ENCODE peak calls at places on chromosomes 11 and 22, in nine cellular contexts. One of them, this sample, is unnamed.

GRCh38 chr11:2862395-2862949 is 23.1 kb downstream of the CDKN1C start:
- DNase-seq in NCI-H146: peak
- DNase-seq in foreskin fibroblast: no peak
- DNase-seq in activated naive CD4-positive, alpha-beta T cell treated with anti-CD3 and anti-CD28 coated beads for 36 hours: no peak
- DNase-seq in osteoblast: no peak
- DNase-seq in GM23248: peak
- DNase-seq in ovary: no peak
- DNase-seq in AG09319: no peak
- DNase-seq in RPMI7951: no peak
- DNase-seq in this sample: no peak

GRCh38 chr11:111762981-111763643 is 3.1 kb downstream of the PPP2R1B start:
- DNase-seq in NCI-H146: no peak
- DNase-seq in foreskin fibroblast: no peak
- DNase-seq in activated naive CD4-positive, alpha-beta T cell treated with anti-CD3 and anti-CD28 coated beads for 36 hours: no peak
- DNase-seq in osteoblast: peak
- DNase-seq in GM23248: peak
- DNase-seq in ovary: no peak
- DNase-seq in AG09319: no peak
- DNase-seq in RPMI7951: peak
- DNase-seq in this sample: no peak

GRCh38 chr22:43514476-43515157 is 102.8 kb downstream of the MPPED1 start:
- DNase-seq in NCI-H146: no peak
- DNase-seq in foreskin fibroblast: no peak
- DNase-seq in activated naive CD4-positive, alpha-beta T cell treated with anti-CD3 and anti-CD28 coated beads for 36 hours: no peak
- DNase-seq in osteoblast: no peak
- DNase-seq in GM23248: no peak
- DNase-seq in ovary: no peak
- DNase-seq in AG09319: no peak
- DNase-seq in RPMI7951: no peak
- DNase-seq in this sample: no peak

GRCh38 chr11:92834296-92835020 is 135.0 kb upstream of the MTNR1B start:
- DNase-seq in NCI-H146: no peak
- DNase-seq in foreskin fibroblast: no peak
- DNase-seq in activated naive CD4-positive, alpha-beta T cell treated with anti-CD3 and anti-CD28 coated beads for 36 hours: no peak
- DNase-seq in osteoblast: no peak
- DNase-seq in GM23248: no peak
- DNase-seq in ovary: no peak
- DNase-seq in AG09319: no peak
- DNase-seq in RPMI7951: no peak
- DNase-seq in this sample: no peak

GRCh38 chr22:42169055-42169469 is 38.5 kb upstream of the CYP2D6 start:
- DNase-seq in NCI-H146: peak
- DNase-seq in foreskin fibroblast: no peak
- DNase-seq in activated naive CD4-positive, alpha-beta T cell treated with anti-CD3 and anti-CD28 coated beads for 36 hours: peak
- DNase-seq in osteoblast: peak
- DNase-seq in GM23248: peak
- DNase-seq in ovary: peak
- DNase-seq in AG09319: peak
- DNase-seq in RPMI7951: peak
- DNase-seq in this sample: peak

GRCh38 chr22:48258841-48259240 is 1496.4 kb downstream of the TBC1D22A start:
- DNase-seq in NCI-H146: no peak
- DNase-seq in foreskin fibroblast: no peak
- DNase-seq in activated naive CD4-positive, alpha-beta T cell treated with anti-CD3 and anti-CD28 coated beads for 36 hours: no peak
- DNase-seq in osteoblast: peak
- DNase-seq in GM23248: no peak
- DNase-seq in ovary: no peak
- DNase-seq in AG09319: no peak
- DNase-seq in RPMI7951: no peak
- DNase-seq in this sample: no peak

GRCh38 chr22:37177221-37177620 is 10.8 kb downstream of the C1QTNF6 start:
- DNase-seq in NCI-H146: no peak
- DNase-seq in foreskin fibroblast: no peak
- DNase-seq in activated naive CD4-positive, alpha-beta T cell treated with anti-CD3 and anti-CD28 coated beads for 36 hours: no peak
- DNase-seq in osteoblast: peak
- DNase-seq in GM23248: no peak
- DNase-seq in ovary: no peak
- DNase-seq in AG09319: no peak
- DNase-seq in RPMI7951: no peak
- DNase-seq in this sample: no peak

GRCh38 chr22:17772249-17772962 is 1.9 kb downstream of the BID start:
- DNase-seq in NCI-H146: no peak
- DNase-seq in foreskin fibroblast: peak
- DNase-seq in activated naive CD4-positive, alpha-beta T cell treated with anti-CD3 and anti-CD28 coated beads for 36 hours: no peak
- DNase-seq in osteoblast: peak
- DNase-seq in GM23248: peak
- DNase-seq in ovary: no peak
- DNase-seq in AG09319: no peak
- DNase-seq in RPMI7951: peak
- DNase-seq in this sample: no peak

GRCh38 chr22:38554281-38554680 is 15.7 kb downstream of the DMC1 start:
- DNase-seq in NCI-H146: no peak
- DNase-seq in foreskin fibroblast: peak
- DNase-seq in activated naive CD4-positive, alpha-beta T cell treated with anti-CD3 and anti-CD28 coated beads for 36 hours: no peak
- DNase-seq in osteoblast: peak
- DNase-seq in GM23248: peak
- DNase-seq in ovary: no peak
- DNase-seq in AG09319: peak
- DNase-seq in RPMI7951: peak
- DNase-seq in this sample: no peak

GRCh38 chr22:24106385-24107381 is 74.6 kb upstream of the SUSD2 start:
- DNase-seq in NCI-H146: no peak
- DNase-seq in foreskin fibroblast: no peak
- DNase-seq in activated naive CD4-positive, alpha-beta T cell treated with anti-CD3 and anti-CD28 coated beads for 36 hours: peak
- DNase-seq in osteoblast: no peak
- DNase-seq in GM23248: no peak
- DNase-seq in ovary: peak
- DNase-seq in AG09319: peak
- DNase-seq in RPMI7951: no peak
- DNase-seq in this sample: no peak

GRCh38 chr11:8100605-8101004 is 19.6 kb downstream of the TUB start:
- DNase-seq in NCI-H146: no peak
- DNase-seq in foreskin fibroblast: no peak
- DNase-seq in activated naive CD4-positive, alpha-beta T cell treated with anti-CD3 and anti-CD28 coated beads for 36 hours: no peak
- DNase-seq in osteoblast: no peak
- DNase-seq in GM23248: no peak
- DNase-seq in ovary: no peak
- DNase-seq in AG09319: no peak
- DNase-seq in RPMI7951: no peak
- DNase-seq in this sample: no peak

GRCh38 chr11:61273151-61274078 is 21.7 kb downstream of the VWCE start:
- DNase-seq in NCI-H146: no peak
- DNase-seq in foreskin fibroblast: no peak
- DNase-seq in activated naive CD4-positive, alpha-beta T cell treated with anti-CD3 and anti-CD28 coated beads for 36 hours: no peak
- DNase-seq in osteoblast: peak
- DNase-seq in GM23248: no peak
- DNase-seq in ovary: no peak
- DNase-seq in AG09319: no peak
- DNase-seq in RPMI7951: no peak
- DNase-seq in this sample: peak

GRCh38 chr11:125451400-125452124 is 44.5 kb downstream of the FEZ1 start:
- DNase-seq in NCI-H146: no peak
- DNase-seq in foreskin fibroblast: no peak
- DNase-seq in activated naive CD4-positive, alpha-beta T cell treated with anti-CD3 and anti-CD28 coated beads for 36 hours: peak
- DNase-seq in osteoblast: no peak
- DNase-seq in GM23248: peak
- DNase-seq in ovary: peak
- DNase-seq in AG09319: no peak
- DNase-seq in RPMI7951: peak
- DNase-seq in this sample: no peak

GRCh38 chr11:74672956-74673895 is 58.0 kb downstream of the CHRDL2 start:
- DNase-seq in NCI-H146: no peak
- DNase-seq in foreskin fibroblast: peak
- DNase-seq in activated naive CD4-positive, alpha-beta T cell treated with anti-CD3 and anti-CD28 coated beads for 36 hours: no peak
- DNase-seq in osteoblast: peak
- DNase-seq in GM23248: peak
- DNase-seq in ovary: peak
- DNase-seq in AG09319: peak
- DNase-seq in RPMI7951: peak
- DNase-seq in this sample: no peak

GRCh38 chr11:128814856-128815705 is 52.0 kb downstream of the KCNJ1 start:
- DNase-seq in NCI-H146: no peak
- DNase-seq in foreskin fibroblast: peak
- DNase-seq in activated naive CD4-positive, alpha-beta T cell treated with anti-CD3 and anti-CD28 coated beads for 36 hours: no peak
- DNase-seq in osteoblast: peak
- DNase-seq in GM23248: peak
- DNase-seq in ovary: peak
- DNase-seq in AG09319: peak
- DNase-seq in RPMI7951: peak
- DNase-seq in this sample: no peak